ENCODE peak calls at places on chromosomes 1 and 21, in five cellular contexts. One of them, this sample, is unnamed.

GRCh38 chr1:85001742-85002141 is 4.8 kb upstream of the MCOLN2 start:
- DNase-seq in aorta: no peak
- DNase-seq in T-cell: no peak
- DNase-seq in A172: no peak
- DNase-seq in esophagus muscularis mucosa: no peak
- DNase-seq in this sample: no peak

GRCh38 chr1:242673652-242674051 is 149.2 kb upstream of the PLD5 start:
- DNase-seq in aorta: no peak
- DNase-seq in T-cell: no peak
- DNase-seq in A172: no peak
- DNase-seq in esophagus muscularis mucosa: no peak
- DNase-seq in this sample: no peak

GRCh38 chr1:30675761-30676160 is 47.6 kb downstream of the MATN1 start:
- DNase-seq in aorta: no peak
- DNase-seq in T-cell: no peak
- DNase-seq in A172: peak; percentile 27
- DNase-seq in esophagus muscularis mucosa: no peak
- DNase-seq in this sample: no peak

GRCh38 chr1:202107321-202107761 is 15.4 kb upstream of the GPR37L1 start:
- DNase-seq in aorta: no peak
- DNase-seq in T-cell: no peak
- DNase-seq in A172: peak; percentile 78
- DNase-seq in esophagus muscularis mucosa: no peak
- DNase-seq in this sample: no peak

GRCh38 chr21:30227633-30228404 is 11.9 kb upstream of the CLDN8 start:
- DNase-seq in aorta: no peak
- DNase-seq in T-cell: no peak
- DNase-seq in A172: peak; percentile 97
- DNase-seq in esophagus muscularis mucosa: no peak
- DNase-seq in this sample: no peak

GRCh38 chr1:66240491-66241484 is 293.2 kb upstream of the SGIP1 start:
- DNase-seq in aorta: no peak
- DNase-seq in T-cell: no peak
- DNase-seq in A172: no peak
- DNase-seq in esophagus muscularis mucosa: no peak
- DNase-seq in this sample: no peak

GRCh38 chr1:66553846-66554245 is 19.9 kb downstream of the SGIP1 start:
- DNase-seq in aorta: no peak
- DNase-seq in T-cell: no peak
- DNase-seq in A172: no peak
- DNase-seq in esophagus muscularis mucosa: no peak
- DNase-seq in this sample: no peak

GRCh38 chr21:38354231-38354630 is 97.4 kb downstream of the KCNJ15 start:
- DNase-seq in aorta: no peak
- DNase-seq in T-cell: no peak
- DNase-seq in A172: no peak
- DNase-seq in esophagus muscularis mucosa: no peak
- DNase-seq in this sample: no peak

GRCh38 chr1:201515895-201516294 is 9.0 kb upstream of the CSRP1 start:
- DNase-seq in aorta: no peak
- DNase-seq in T-cell: no peak
- DNase-seq in A172: no peak
- DNase-seq in esophagus muscularis mucosa: no peak
- DNase-seq in this sample: no peak

GRCh38 chr1:100352267-100353072 is at the start of gene CDC14A:
- DNase-seq in aorta: peak; percentile 96
- DNase-seq in T-cell: peak; percentile 85
- DNase-seq in A172: peak; percentile 94
- DNase-seq in esophagus muscularis mucosa: peak; percentile 98
- DNase-seq in this sample: peak; percentile 99

GRCh38 chr1:71093938-71094337 is 13.1 kb upstream of the ZRANB2 start:
- DNase-seq in aorta: no peak
- DNase-seq in T-cell: no peak
- DNase-seq in A172: no peak
- DNase-seq in esophagus muscularis mucosa: no peak
- DNase-seq in this sample: peak; percentile 7

GRCh38 chr21:16713331-16714114 is 799.3 kb upstream of the CXADR start:
- DNase-seq in aorta: no peak
- DNase-seq in T-cell: no peak
- DNase-seq in A172: no peak
- DNase-seq in esophagus muscularis mucosa: no peak
- DNase-seq in this sample: peak; percentile 4

This sample was measured in left kidney.